ENCODE peak calls at places on chromosomes 7 and 10, in five cellular contexts. A is ascending aorta, J is AG04450, K is sigmoid colon, B is B cell. F is an unnamed sample.

GRCh38 chr10:80500572-80501380 is 36.9 kb upstream of the SH2D4B start:
- DNase-seq in A (no peak), J (no peak), K (no peak), B (peak; percentile 73), F (no peak)

GRCh38 chr10:3077940-3078630 is 10.7 kb downstream of the PFKP start:
- DNase-seq in A (no peak), J (no peak), K (peak; percentile 50), B (no peak), F (no peak)

GRCh38 chr10:86354761-86355540 is 11.6 kb downstream of the GRID1 start:
- DNase-seq in A (no peak), J (no peak), K (no peak), B (no peak), F (no peak)

GRCh38 chr10:89466599-89467035 is 52.2 kb downstream of the IFIT5 start:
- DNase-seq in A (no peak), J (no peak), K (no peak), B (no peak), F (no peak)

GRCh38 chr7:79531116-79531515 is 77.6 kb upstream of the MAGI2 start:
- DNase-seq in A (no peak), J (no peak), K (no peak), B (no peak), F (no peak)

GRCh38 chr10:12949248-12949647 is 52.3 kb downstream of the CCDC3 start:
- DNase-seq in A (no peak), J (no peak), K (no peak), B (no peak), F (no peak)

GRCh38 chr7:94654764-94655561 is 970 bp downstream of the SGCE start:
- DNase-seq in A (no peak), J (no peak), K (peak; percentile 72), B (no peak), F (no peak)

GRCh38 chr10:624605-625334 is 64.7 kb downstream of the DIP2C start:
- DNase-seq in A (no peak), J (peak; percentile 57), K (peak; percentile 90), B (no peak), F (no peak)

GRCh38 chr10:8044908-8045727 is 9.4 kb upstream of the GATA3 start:
- DNase-seq in A (no peak), J (no peak), K (peak; percentile 24), B (no peak), F (no peak)

GRCh38 chr7:25656581-25657026 is 428.3 kb upstream of the NPVF start:
- DNase-seq in A (no peak), J (no peak), K (no peak), B (no peak), F (no peak)

GRCh38 chr7:52592698-52593097 is 442.7 kb upstream of the POM121L12 start:
- DNase-seq in A (no peak), J (no peak), K (no peak), B (no peak), F (no peak)
- TF ChIP-seq CTCF in A (no peak), J (no peak), K (no peak), B (no peak), F (no peak)

GRCh38 chr10:124611738-124612137 is 132.4 kb downstream of the FAM53B start:
- DNase-seq in A (no peak), J (no peak), K (no peak), B (no peak), F (no peak)
- TF ChIP-seq CTCF in A (no peak), J (no peak), K (no peak), B (no peak), F (no peak)

GRCh38 chr10:71622656-71623055 is 96.9 kb downstream of the C10orf105 start:
- DNase-seq in A (no peak), J (no peak), K (no peak), B (no peak), F (no peak)
- TF ChIP-seq CTCF in A (no peak), J (no peak), K (no peak), B (no peak), F (no peak)

GRCh38 chr10:121237718-121238117 is 360.5 kb downstream of the FGFR2 start:
- DNase-seq in A (no peak), J (no peak), K (no peak), B (no peak), F (no peak)
- TF ChIP-seq CTCF in A (no peak), J (no peak), K (no peak), B (no peak), F (no peak)

GRCh38 chr7:113694149-113694548 is 224.7 kb downstream of the PPP1R3A start:
- DNase-seq in A (no peak), J (no peak), K (no peak), B (no peak), F (no peak)

GRCh38 chr7:113698556-113699220 is 220.1 kb downstream of the PPP1R3A start:
- DNase-seq in A (no peak), J (peak; percentile 4), K (no peak), B (no peak), F (no peak)
- TF ChIP-seq CTCF in A (peak; percentile 26), J (peak; percentile 86), K (peak; percentile 72), B (peak; percentile 52), F (no peak)

DNA sequence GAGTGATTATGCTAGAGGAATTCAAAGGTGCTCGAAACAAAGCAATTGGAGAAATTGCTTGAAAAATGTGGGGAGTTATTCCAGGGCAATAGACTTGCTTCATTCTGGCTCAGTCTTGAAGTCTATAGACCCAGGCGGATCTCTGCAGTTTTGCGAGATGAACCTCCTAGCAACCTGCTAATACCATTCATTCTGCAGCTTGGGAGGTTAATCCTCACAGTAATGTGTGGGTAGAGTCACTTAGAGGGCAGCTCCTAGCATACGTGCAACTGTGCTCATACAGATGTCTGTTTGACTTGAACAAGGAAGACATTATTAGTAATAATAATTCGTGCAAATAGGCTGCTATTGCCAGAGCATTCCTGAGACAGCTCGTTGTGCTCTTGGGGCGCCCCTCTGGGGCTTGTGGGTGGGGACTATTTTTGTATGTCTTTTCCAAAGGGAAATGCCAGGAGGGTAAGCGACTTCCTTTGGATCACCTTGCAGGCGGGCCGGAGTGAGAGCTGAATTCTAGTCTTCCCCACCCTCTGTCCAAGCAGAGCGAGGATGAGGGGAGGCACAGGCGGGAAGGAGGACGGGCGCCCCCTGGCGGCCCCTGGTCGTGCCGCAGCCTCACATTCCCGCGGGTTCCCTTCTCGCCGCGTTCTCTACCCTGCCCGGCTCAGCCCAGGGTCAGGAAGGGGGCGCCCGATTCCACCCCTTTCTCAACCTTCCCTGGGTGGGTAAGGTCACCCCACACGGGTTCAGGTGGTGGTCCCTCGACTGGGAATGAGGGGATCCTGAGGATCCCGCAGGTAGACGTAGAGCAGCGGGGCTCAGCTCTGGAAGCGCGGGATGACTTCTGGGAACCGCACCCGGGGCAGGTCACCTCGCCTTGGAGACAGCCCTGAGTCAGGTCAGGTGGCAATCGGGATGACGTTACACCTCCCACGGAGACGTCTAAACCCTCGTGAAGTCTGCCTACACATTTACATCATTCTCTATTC is 241.5 kb downstream of the PHTF2 start:
- DNase-seq in A (no peak), J (no peak), K (peak; percentile 68), B (peak; percentile 43), F (no peak)
- TF ChIP-seq CTCF in A (peak; percentile 57), J (peak; percentile 43), K (peak; percentile 55), B (peak; percentile 90), F (no peak)

GRCh38 chr10:65010845-65011244 is 1489.6 kb downstream of the REEP3 start:
- DNase-seq in A (no peak), J (no peak), K (no peak), B (no peak), F (no peak)
- TF ChIP-seq CTCF in A (no peak), J (no peak), K (no peak), B (no peak), F (no peak)

F was measured in omental fat pad.